ENCODE peak calls at places on chromosome 14, in nine cellular contexts. W is GM13976; L is caudate nucleus; P is GDM1; H is ELR; F is stimulated activated CD4-positive, alpha-beta T cell treated with anti-CD3 and anti-CD28 coated beads, Interleukin-1b, Interleukin-23, amount 100 ng/mL, for 1 hour; C is stimulated activated CD8-positive, alpha-beta memory T cell treated with anti-CD3 and anti-CD28 coated beads, Interleukin-7, amount 100 ng/mL, for 1 hour; S is SK-N-DZ; B is NCI-H2081. I is an unnamed sample.
A peak's percentile ranks its signal among the peaks of the same experiment; 100 is the strongest.

GRCh38 chr14:85221832-85222231 is 308.1 kb upstream of the FLRT2 start:
- DNase-seq in W (no peak), L (no peak), P (no peak), H (no peak), F (no peak), C (no peak), S (no peak), B (no peak), I (no peak)

GRCh38 chr14:95394981-95395737 is 75.5 kb upstream of the CLMN start:
- DNase-seq in W (no peak), L (no peak), P (no peak), H (no peak), F (no peak), C (no peak), S (no peak), B (no peak), I (no peak)

GRCh38 chr14:53011053-53011462 is 60.2 kb upstream of the FERMT2 start:
- DNase-seq in W (no peak), L (no peak), P (no peak), H (peak; percentile 94), F (no peak), C (no peak), S (no peak), B (no peak), I (no peak)

GRCh38 chr14:94011795-94012194 is 14.3 kb upstream of the OTUB2 start:
- DNase-seq in W (peak; percentile 68), L (no peak), P (no peak), H (no peak), F (no peak), C (no peak), S (no peak), B (no peak), I (no peak)

GRCh38 chr14:79584679-79585078 is 626.6 kb downstream of the DIO2 start:
- DNase-seq in W (no peak), L (no peak), P (no peak), H (peak; percentile 96), F (no peak), C (no peak), S (no peak), B (no peak), I (no peak)

GRCh38 chr14:84926656-84927055 is 603.3 kb upstream of the FLRT2 start:
- DNase-seq in W (no peak), L (no peak), P (no peak), H (no peak), F (no peak), C (no peak), S (no peak), B (no peak), I (no peak)

GRCh38 chr14:70036665-70037064 is 152.1 kb downstream of the SLC8A3 start:
- DNase-seq in W (no peak), L (no peak), P (no peak), H (peak; percentile 6), F (no peak), C (no peak), S (no peak), B (peak; percentile 46), I (no peak)

GRCh38 chr14:94225460-94225989 is 51.4 kb downstream of the PPP4R4 start:
- DNase-seq in W (no peak), L (no peak), P (no peak), H (no peak), F (no peak), C (no peak), S (peak; percentile 79), B (no peak), I (peak; percentile 10)

GRCh38 chr14:92352158-92352985 is 29.4 kb downstream of the SLC24A4 start:
- DNase-seq in W (peak; percentile 60), L (no peak), P (peak; percentile 20), H (peak; percentile 49), F (no peak), C (no peak), S (no peak), B (no peak), I (no peak)

GRCh38 chr14:95500772-95501401 is 15.6 kb downstream of the SYNE3 start:
- DNase-seq in W (no peak), L (no peak), P (no peak), H (peak; percentile 93), F (no peak), C (no peak), S (no peak), B (no peak), I (no peak)

GRCh38 chr14:106436310-106436905 is 910.0 kb downstream of the TMEM121 start:
- DNase-seq in W (peak; percentile 14), L (no peak), P (no peak), H (no peak), F (peak; percentile 63), C (peak; percentile 51), S (peak; percentile 28), B (peak; percentile 18), I (peak; percentile 50)

GRCh38 chr14:99615497-99616245 is 11.7 kb upstream of the CCDC85C start:
- DNase-seq in W (no peak), L (no peak), P (no peak), H (no peak), F (no peak), C (no peak), S (no peak), B (no peak), I (no peak)

GRCh38 chr14:106872619-106873446 is 1346.5 kb downstream of the TMEM121 start:
- DNase-seq in W (peak; percentile 68), L (no peak), P (peak; percentile 84), H (peak; percentile 8), F (peak; percentile 82), C (peak; percentile 74), S (peak; percentile 44), B (peak; percentile 4), I (peak; percentile 94)

GRCh38 chr14:84591827-84592540 is 938.0 kb upstream of the FLRT2 start:
- DNase-seq in W (no peak), L (no peak), P (no peak), H (no peak), F (no peak), C (no peak), S (no peak), B (peak; percentile 96), I (no peak)

GRCh38 chr14:91155626-91156089 is 41.8 kb downstream of the DGLUCY start:
- DNase-seq in W (no peak), L (no peak), P (no peak), H (no peak), F (no peak), C (no peak), S (no peak), B (no peak), I (no peak)

GRCh38 chr14:103932791-103933490 is 4.7 kb downstream of the TDRD9 start:
- DNase-seq in W (no peak), L (no peak), P (no peak), H (no peak), F (no peak), C (no peak), S (no peak), B (no peak), I (no peak)

GRCh38 chr14:90491868-90492560 is 95.2 kb downstream of the CALM1 start:
- DNase-seq in W (peak; percentile 7), L (no peak), P (no peak), H (no peak), F (no peak), C (no peak), S (peak; percentile 23), B (no peak), I (no peak)

GRCh38 chr14:101223147-101223546 is 319.6 kb upstream of the RTL1 start:
- DNase-seq in W (no peak), L (no peak), P (no peak), H (no peak), F (no peak), C (no peak), S (no peak), B (no peak), I (no peak)

GRCh38 chr14:31346097-31346496 is 74.3 kb downstream of the HEATR5A start:
- DNase-seq in W (no peak), L (no peak), P (no peak), H (no peak), F (no peak), C (no peak), S (no peak), B (no peak), I (no peak)

GRCh38 chr14:63174760-63175191 is 29.5 kb upstream of the RHOJ start:
- DNase-seq in W (peak; percentile 27), L (no peak), P (no peak), H (peak; percentile 54), F (no peak), C (no peak), S (peak; percentile 2), B (peak; percentile 81), I (peak; percentile 6)

GRCh38 chr14:57375156-57375555 is 15.2 kb upstream of the NAA30 start:
- DNase-seq in W (no peak), L (no peak), P (no peak), H (no peak), F (no peak), C (no peak), S (no peak), B (no peak), I (no peak)

GRCh38 chr14:103908580-103908979 is 19.7 kb upstream of the TDRD9 start:
- DNase-seq in W (no peak), L (no peak), P (no peak), H (no peak), F (no peak), C (no peak), S (no peak), B (no peak), I (no peak)

GRCh38 chr14:105193916-105194782 is 13.0 kb upstream of the NUDT14 start:
- DNase-seq in W (no peak), L (no peak), P (no peak), H (no peak), F (no peak), C (no peak), S (no peak), B (peak; percentile 88), I (no peak)

GRCh38 chr14:64708148-64709004 is 4.2 kb downstream of the PLEKHG3 start:
- DNase-seq in W (no peak), L (no peak), P (peak; percentile 94), H (peak; percentile 72), F (no peak), C (no peak), S (no peak), B (no peak), I (no peak)

GRCh38 chr14:68444449-68445168 is 348.3 kb downstream of the ZFP36L1 start:
- DNase-seq in W (no peak), L (no peak), P (no peak), H (no peak), F (no peak), C (no peak), S (no peak), B (no peak), I (no peak)

GRCh38 chr14:92794547-92794941 is 439 bp downstream of the GOLGA5 start:
- DNase-seq in W (peak; percentile 34), L (no peak), P (no peak), H (peak; percentile 29), F (no peak), C (no peak), S (peak; percentile 1), B (no peak), I (no peak)

GRCh38 chr14:36383674-36384421 is 63.4 kb upstream of the MBIP start:
- DNase-seq in W (no peak), L (no peak), P (no peak), H (no peak), F (no peak), C (no peak), S (no peak), B (no peak), I (no peak)

GRCh38 chr14:92397140-92397815 is 74.3 kb downstream of the SLC24A4 start:
- DNase-seq in W (no peak), L (no peak), P (no peak), H (peak; percentile 91), F (no peak), C (no peak), S (no peak), B (no peak), I (no peak)

GRCh38 chr14:50335389-50335788 is 23.3 kb downstream of the DMAC2L start:
- DNase-seq in W (no peak), L (peak; percentile 22), P (no peak), H (peak; percentile 40), F (no peak), C (no peak), S (peak; percentile 91), B (peak; percentile 96), I (peak; percentile 76)

I was measured in LNCaP clone FGC.